ENCODE peak calls at places on chromosomes 4 and X, in five cellular contexts. U, H, A, Q and M are unnamed samples.

GRCh38 chrX:109920325-109920724 is 82.6 kb upstream of the TMEM164 start:
- DNase-seq in A (no peak), H (no peak), U (no peak), Q (no peak), M (no peak)

GRCh38 chr4:1717129-1718094 is 3.7 kb downstream of the TMEM129 start:
- DNase-seq in Q (no peak), H (no peak), U (no peak), A (peak), M (no peak)

GRCh38 chr4:121073672-121074386 is 1.5 kb upstream of the NDNF start:
- DNase-seq in H (no peak), A (no peak), Q (no peak), U (no peak), M (no peak)

GRCh38 chr4:25816591-25817058 is 46.2 kb downstream of the SEL1L3 start:
- DNase-seq in U (no peak), Q (no peak), H (no peak), A (no peak), M (no peak)

GRCh38 chr4:161287678-161288352 is 876.0 kb downstream of the FSTL5 start:
- DNase-seq in Q (no peak), H (no peak), U (no peak), A (no peak), M (no peak)

GRCh38 chrX:153968754-153969124 is 2.9 kb downstream of the HCFC1 start:
- DNase-seq in A (peak), Q (no peak), U (peak), H (peak), M (no peak)

GRCh38 chr4:30768278-30768677 is 48.1 kb downstream of the PCDH7 start:
- DNase-seq in U (no peak), Q (no peak), H (no peak), A (no peak), M (no peak)

GRCh38 chrX:14027511-14028019 is 2.1 kb downstream of the GEMIN8 start:
- DNase-seq in A (no peak), U (peak), H (no peak), Q (no peak), M (no peak)

GRCh38 chr4:2366252-2367192 is 51.9 kb downstream of the ZFYVE28 start:
- DNase-seq in Q (no peak), H (peak), U (no peak), A (no peak), M (no peak)

GRCh38 chr4:176526704-176527103 is 206.9 kb downstream of the SPCS3 start:
- DNase-seq in H (no peak), U (no peak), A (no peak), Q (no peak), M (no peak)